ENCODE peak calls at places on chromosomes 4 and X, in nine cellular contexts. One of them, this sample, is unnamed.

GRCh38 chr4:6591305-6591704 is 16.3 kb downstream of the MAN2B2 start:
- DNase-seq in T-helper 2 cell: no peak
- DNase-seq in GM12865: peak
- DNase-seq in natural killer cell: no peak
- DNase-seq in RWPE1: no peak
- DNase-seq in skeletal muscle cell: no peak
- DNase-seq in A549: no peak
- DNase-seq in neuronal stem cell: no peak
- DNase-seq in naive thymus-derived CD4-positive, alpha-beta T cell: no peak
- DNase-seq in this sample: no peak

GRCh38 chr4:158824425-158825274 is 55.8 kb downstream of the FNIP2 start:
- DNase-seq in GM12865: no peak
- DNase-seq in natural killer cell: no peak
- DNase-seq in T-helper 2 cell: no peak
- DNase-seq in skeletal muscle cell: no peak
- DNase-seq in naive thymus-derived CD4-positive, alpha-beta T cell: no peak
- DNase-seq in A549: no peak
- DNase-seq in RWPE1: no peak
- DNase-seq in neuronal stem cell: no peak
- DNase-seq in this sample: no peak

GRCh38 chr4:144578681-144579080 is 67.3 kb upstream of the HHIP start:
- DNase-seq in natural killer cell: no peak
- DNase-seq in GM12865: no peak
- DNase-seq in A549: no peak
- DNase-seq in naive thymus-derived CD4-positive, alpha-beta T cell: no peak
- DNase-seq in T-helper 2 cell: no peak
- DNase-seq in RWPE1: no peak
- DNase-seq in skeletal muscle cell: no peak
- DNase-seq in neuronal stem cell: no peak
- DNase-seq in this sample: no peak

GRCh38 chrX:80765226-80765625 is 44.5 kb downstream of the BRWD3 start:
- DNase-seq in RWPE1: peak
- DNase-seq in T-helper 2 cell: no peak
- DNase-seq in natural killer cell: no peak
- DNase-seq in neuronal stem cell: no peak
- DNase-seq in skeletal muscle cell: peak
- DNase-seq in A549: no peak
- DNase-seq in GM12865: no peak
- DNase-seq in naive thymus-derived CD4-positive, alpha-beta T cell: no peak
- DNase-seq in this sample: no peak

GRCh38 chr4:76354517-76355473 is 48.3 kb downstream of the STBD1 start:
- DNase-seq in natural killer cell: no peak
- DNase-seq in A549: no peak
- DNase-seq in neuronal stem cell: no peak
- DNase-seq in T-helper 2 cell: no peak
- DNase-seq in GM12865: no peak
- DNase-seq in naive thymus-derived CD4-positive, alpha-beta T cell: peak
- DNase-seq in RWPE1: no peak
- DNase-seq in skeletal muscle cell: no peak
- DNase-seq in this sample: no peak

GRCh38 chrX:13693341-13693871 is 4.5 kb downstream of the RAB9A start:
- DNase-seq in GM12865: no peak
- DNase-seq in natural killer cell: no peak
- DNase-seq in neuronal stem cell: no peak
- DNase-seq in RWPE1: peak
- DNase-seq in naive thymus-derived CD4-positive, alpha-beta T cell: no peak
- DNase-seq in T-helper 2 cell: no peak
- DNase-seq in skeletal muscle cell: no peak
- DNase-seq in A549: no peak
- DNase-seq in this sample: no peak

GRCh38 chr4:875818-876423 is 50.0 kb upstream of the CPLX1 start:
- DNase-seq in natural killer cell: no peak
- DNase-seq in T-helper 2 cell: no peak
- DNase-seq in GM12865: no peak
- DNase-seq in naive thymus-derived CD4-positive, alpha-beta T cell: no peak
- DNase-seq in RWPE1: no peak
- DNase-seq in A549: no peak
- DNase-seq in neuronal stem cell: no peak
- DNase-seq in skeletal muscle cell: no peak
- DNase-seq in this sample: no peak

GRCh38 chr4:16337936-16338335 is 111.7 kb upstream of the TAPT1 start:
- DNase-seq in naive thymus-derived CD4-positive, alpha-beta T cell: no peak
- DNase-seq in A549: no peak
- DNase-seq in natural killer cell: no peak
- DNase-seq in RWPE1: peak
- DNase-seq in GM12865: no peak
- DNase-seq in neuronal stem cell: no peak
- DNase-seq in skeletal muscle cell: peak
- DNase-seq in T-helper 2 cell: no peak
- DNase-seq in this sample: no peak

GRCh38 chr4:28918871-28919270 is 1801.3 kb upstream of the PCDH7 start:
- DNase-seq in GM12865: no peak
- DNase-seq in skeletal muscle cell: no peak
- DNase-seq in neuronal stem cell: no peak
- DNase-seq in RWPE1: no peak
- DNase-seq in naive thymus-derived CD4-positive, alpha-beta T cell: no peak
- DNase-seq in A549: no peak
- DNase-seq in natural killer cell: no peak
- DNase-seq in T-helper 2 cell: no peak
- DNase-seq in this sample: no peak

GRCh38 chrX:11836284-11836683 is 78.2 kb downstream of the MSL3 start:
- DNase-seq in RWPE1: no peak
- DNase-seq in skeletal muscle cell: no peak
- DNase-seq in neuronal stem cell: no peak
- DNase-seq in GM12865: no peak
- DNase-seq in naive thymus-derived CD4-positive, alpha-beta T cell: no peak
- DNase-seq in natural killer cell: no peak
- DNase-seq in T-helper 2 cell: no peak
- DNase-seq in A549: no peak
- DNase-seq in this sample: no peak

GRCh38 chr4:6880691-6881090 is 28.9 kb upstream of the TBC1D14 start:
- DNase-seq in neuronal stem cell: no peak
- DNase-seq in A549: no peak
- DNase-seq in naive thymus-derived CD4-positive, alpha-beta T cell: no peak
- DNase-seq in GM12865: no peak
- DNase-seq in T-helper 2 cell: no peak
- DNase-seq in skeletal muscle cell: no peak
- DNase-seq in RWPE1: no peak
- DNase-seq in natural killer cell: no peak
- DNase-seq in this sample: peak

GRCh38 chrX:150770623-150771022 is 77.4 kb downstream of the MTMR1 start:
- DNase-seq in T-helper 2 cell: no peak
- DNase-seq in naive thymus-derived CD4-positive, alpha-beta T cell: no peak
- DNase-seq in skeletal muscle cell: no peak
- DNase-seq in GM12865: no peak
- DNase-seq in A549: no peak
- DNase-seq in RWPE1: no peak
- DNase-seq in neuronal stem cell: no peak
- DNase-seq in natural killer cell: no peak
- DNase-seq in this sample: no peak

GRCh38 chr4:151887151-151887815 is 126.5 kb upstream of the GATB start:
- DNase-seq in T-helper 2 cell: no peak
- DNase-seq in natural killer cell: no peak
- DNase-seq in neuronal stem cell: no peak
- DNase-seq in RWPE1: no peak
- DNase-seq in A549: no peak
- DNase-seq in skeletal muscle cell: peak
- DNase-seq in naive thymus-derived CD4-positive, alpha-beta T cell: no peak
- DNase-seq in GM12865: peak
- DNase-seq in this sample: no peak

GRCh38 chrX:96481831-96482230 is 202.8 kb upstream of the DIAPH2 start:
- DNase-seq in GM12865: no peak
- DNase-seq in A549: no peak
- DNase-seq in naive thymus-derived CD4-positive, alpha-beta T cell: no peak
- DNase-seq in skeletal muscle cell: no peak
- DNase-seq in RWPE1: no peak
- DNase-seq in natural killer cell: no peak
- DNase-seq in neuronal stem cell: no peak
- DNase-seq in T-helper 2 cell: no peak
- DNase-seq in this sample: no peak

GRCh38 chr4:16203083-16203482 is 23.2 kb downstream of the TAPT1 start:
- DNase-seq in RWPE1: no peak
- DNase-seq in skeletal muscle cell: no peak
- DNase-seq in GM12865: no peak
- DNase-seq in neuronal stem cell: no peak
- DNase-seq in natural killer cell: no peak
- DNase-seq in T-helper 2 cell: no peak
- DNase-seq in naive thymus-derived CD4-positive, alpha-beta T cell: no peak
- DNase-seq in A549: no peak
- DNase-seq in this sample: no peak

GRCh38 chr4:55736605-55737183 is 82.9 kb upstream of the EXOC1L start:
- DNase-seq in A549: no peak
- DNase-seq in natural killer cell: no peak
- DNase-seq in GM12865: peak
- DNase-seq in T-helper 2 cell: no peak
- DNase-seq in skeletal muscle cell: no peak
- DNase-seq in naive thymus-derived CD4-positive, alpha-beta T cell: no peak
- DNase-seq in neuronal stem cell: no peak
- DNase-seq in RWPE1: peak
- DNase-seq in this sample: no peak

GRCh38 chr4:114659386-114660008 is 60.9 kb downstream of the UGT8 start:
- DNase-seq in RWPE1: peak
- DNase-seq in skeletal muscle cell: peak
- DNase-seq in neuronal stem cell: peak
- DNase-seq in natural killer cell: no peak
- DNase-seq in A549: peak
- DNase-seq in T-helper 2 cell: no peak
- DNase-seq in GM12865: peak
- DNase-seq in naive thymus-derived CD4-positive, alpha-beta T cell: peak
- DNase-seq in this sample: peak

GRCh38 chr4:25608644-25609043 is 47.0 kb upstream of the SLC34A2 start:
- DNase-seq in A549: no peak
- DNase-seq in natural killer cell: no peak
- DNase-seq in naive thymus-derived CD4-positive, alpha-beta T cell: no peak
- DNase-seq in T-helper 2 cell: no peak
- DNase-seq in GM12865: no peak
- DNase-seq in neuronal stem cell: no peak
- DNase-seq in RWPE1: no peak
- DNase-seq in skeletal muscle cell: no peak
- DNase-seq in this sample: no peak

GRCh38 chr4:1021386-1022050 is 10.1 kb downstream of the FGFRL1 start:
- DNase-seq in RWPE1: no peak
- DNase-seq in A549: no peak
- DNase-seq in skeletal muscle cell: no peak
- DNase-seq in GM12865: peak
- DNase-seq in natural killer cell: no peak
- DNase-seq in T-helper 2 cell: no peak
- DNase-seq in naive thymus-derived CD4-positive, alpha-beta T cell: no peak
- DNase-seq in neuronal stem cell: no peak
- DNase-seq in this sample: no peak

GRCh38 chr4:123640271-123640670 is 243.7 kb downstream of the SPRY1 start:
- DNase-seq in skeletal muscle cell: no peak
- DNase-seq in T-helper 2 cell: no peak
- DNase-seq in GM12865: no peak
- DNase-seq in A549: no peak
- DNase-seq in RWPE1: no peak
- DNase-seq in naive thymus-derived CD4-positive, alpha-beta T cell: no peak
- DNase-seq in neuronal stem cell: no peak
- DNase-seq in natural killer cell: no peak
- DNase-seq in this sample: no peak

GRCh38 chr4:52110171-52110570 is 59.1 kb downstream of the SPATA18 start:
- DNase-seq in GM12865: no peak
- DNase-seq in T-helper 2 cell: no peak
- DNase-seq in skeletal muscle cell: no peak
- DNase-seq in neuronal stem cell: no peak
- DNase-seq in RWPE1: no peak
- DNase-seq in natural killer cell: no peak
- DNase-seq in A549: no peak
- DNase-seq in naive thymus-derived CD4-positive, alpha-beta T cell: no peak
- DNase-seq in this sample: no peak

GRCh38 chr4:7539659-7540058 is 104.9 kb upstream of the PSAPL1 start:
- DNase-seq in RWPE1: peak
- DNase-seq in skeletal muscle cell: no peak
- DNase-seq in naive thymus-derived CD4-positive, alpha-beta T cell: peak
- DNase-seq in A549: peak
- DNase-seq in natural killer cell: peak
- DNase-seq in GM12865: peak
- DNase-seq in neuronal stem cell: no peak
- DNase-seq in T-helper 2 cell: peak
- DNase-seq in this sample: no peak

GRCh38 chr4:154348657-154349056 is 142.9 kb downstream of the DCHS2 start:
- DNase-seq in neuronal stem cell: no peak
- DNase-seq in T-helper 2 cell: no peak
- DNase-seq in A549: no peak
- DNase-seq in RWPE1: no peak
- DNase-seq in GM12865: peak
- DNase-seq in natural killer cell: no peak
- DNase-seq in skeletal muscle cell: no peak
- DNase-seq in naive thymus-derived CD4-positive, alpha-beta T cell: no peak
- DNase-seq in this sample: no peak

GRCh38 chr4:128776794-128777216 is 32.7 kb upstream of the JADE1 start:
- DNase-seq in T-helper 2 cell: no peak
- DNase-seq in RWPE1: peak
- DNase-seq in neuronal stem cell: no peak
- DNase-seq in GM12865: no peak
- DNase-seq in skeletal muscle cell: peak
- DNase-seq in natural killer cell: no peak
- DNase-seq in naive thymus-derived CD4-positive, alpha-beta T cell: no peak
- DNase-seq in A549: peak
- DNase-seq in this sample: no peak

GRCh38 chr4:14379148-14379547 is 623.1 kb upstream of the CPEB2 start:
- DNase-seq in neuronal stem cell: no peak
- DNase-seq in skeletal muscle cell: no peak
- DNase-seq in natural killer cell: no peak
- DNase-seq in A549: no peak
- DNase-seq in T-helper 2 cell: no peak
- DNase-seq in naive thymus-derived CD4-positive, alpha-beta T cell: no peak
- DNase-seq in GM12865: no peak
- DNase-seq in RWPE1: no peak
- DNase-seq in this sample: no peak

GRCh38 chr4:36493240-36493639 is 211.8 kb downstream of the DTHD1 start:
- DNase-seq in neuronal stem cell: no peak
- DNase-seq in naive thymus-derived CD4-positive, alpha-beta T cell: no peak
- DNase-seq in RWPE1: no peak
- DNase-seq in T-helper 2 cell: no peak
- DNase-seq in GM12865: no peak
- DNase-seq in natural killer cell: no peak
- DNase-seq in A549: no peak
- DNase-seq in skeletal muscle cell: no peak
- DNase-seq in this sample: no peak

GRCh38 chrX:148322906-148323305 is 177.5 kb upstream of the AFF2 start:
- DNase-seq in GM12865: no peak
- DNase-seq in natural killer cell: no peak
- DNase-seq in A549: no peak
- DNase-seq in naive thymus-derived CD4-positive, alpha-beta T cell: no peak
- DNase-seq in T-helper 2 cell: no peak
- DNase-seq in neuronal stem cell: no peak
- DNase-seq in skeletal muscle cell: no peak
- DNase-seq in RWPE1: no peak
- DNase-seq in this sample: no peak

GRCh38 chrX:72038016-72038415 is 93.7 kb downstream of the RTL5 start:
- DNase-seq in skeletal muscle cell: no peak
- DNase-seq in natural killer cell: no peak
- DNase-seq in naive thymus-derived CD4-positive, alpha-beta T cell: no peak
- DNase-seq in GM12865: no peak
- DNase-seq in A549: no peak
- DNase-seq in T-helper 2 cell: no peak
- DNase-seq in neuronal stem cell: no peak
- DNase-seq in RWPE1: no peak
- DNase-seq in this sample: no peak

GRCh38 chr4:185259719-185260118 is 50.3 kb downstream of the SNX25 start:
- DNase-seq in skeletal muscle cell: no peak
- DNase-seq in RWPE1: no peak
- DNase-seq in GM12865: no peak
- DNase-seq in T-helper 2 cell: no peak
- DNase-seq in natural killer cell: no peak
- DNase-seq in neuronal stem cell: no peak
- DNase-seq in naive thymus-derived CD4-positive, alpha-beta T cell: no peak
- DNase-seq in A549: no peak
- DNase-seq in this sample: no peak

GRCh38 chrX:64204701-64205440 is 637 bp downstream of the AMER1 start:
- DNase-seq in GM12865: peak
- DNase-seq in natural killer cell: peak
- DNase-seq in naive thymus-derived CD4-positive, alpha-beta T cell: peak
- DNase-seq in T-helper 2 cell: no peak
- DNase-seq in RWPE1: peak
- DNase-seq in A549: peak
- DNase-seq in neuronal stem cell: no peak
- DNase-seq in skeletal muscle cell: peak
- DNase-seq in this sample: peak

GRCh38 chr4:103773691-103774231 is 54.0 kb upstream of the TACR3 start:
- DNase-seq in GM12865: no peak
- DNase-seq in natural killer cell: no peak
- DNase-seq in T-helper 2 cell: no peak
- DNase-seq in naive thymus-derived CD4-positive, alpha-beta T cell: no peak
- DNase-seq in A549: no peak
- DNase-seq in neuronal stem cell: no peak
- DNase-seq in RWPE1: no peak
- DNase-seq in skeletal muscle cell: no peak
- DNase-seq in this sample: no peak

This sample was measured in dorsolateral prefrontal cortex.